ENCODE peak calls at places on chromosomes 12 and 14, in four cellular contexts. B, L, I and Y are unnamed samples.

GRCh38 chr12:110929818-110930217 is 9.4 kb upstream of the MYL2 start:
- DNase-seq in L (peak), I (no peak), B (no peak), Y (no peak)

GRCh38 chr14:38567728-38568127 is 311.8 kb upstream of the CLEC14A start:
- DNase-seq in B (no peak), I (no peak), L (no peak), Y (no peak)

GRCh38 chr14:55752580-55753365 is 172.8 kb downstream of the KTN1 start:
- DNase-seq in I (peak), B (peak), L (no peak), Y (no peak)

GRCh38 chr12:66176525-66176924 is 6.7 kb upstream of the TMBIM4 start:
- DNase-seq in B (peak), L (no peak), I (no peak), Y (no peak)

GRCh38 chr12:75750950-75751349 is 239.5 kb upstream of the KRR1 start:
- DNase-seq in B (peak), L (no peak), I (peak), Y (no peak)

GRCh38 chr14:36097356-36097755 is 79.2 kb downstream of the PTCSC3 start:
- DNase-seq in B (no peak), I (no peak), L (no peak), Y (no peak)

GRCh38 chr12:54431911-54432814 is 13.1 kb upstream of the ITGA5 start:
- DNase-seq in I (peak), B (peak), L (no peak), Y (no peak)

GRCh38 chr12:2384533-2385328 is 331.9 kb downstream of the CACNA1C start:
- DNase-seq in L (no peak), B (no peak), I (peak), Y (no peak)

GRCh38 chr14:103508521-103508920 is 14.1 kb downstream of the CKB start:
- DNase-seq in I (no peak), L (no peak), B (no peak), Y (no peak)

DNA sequence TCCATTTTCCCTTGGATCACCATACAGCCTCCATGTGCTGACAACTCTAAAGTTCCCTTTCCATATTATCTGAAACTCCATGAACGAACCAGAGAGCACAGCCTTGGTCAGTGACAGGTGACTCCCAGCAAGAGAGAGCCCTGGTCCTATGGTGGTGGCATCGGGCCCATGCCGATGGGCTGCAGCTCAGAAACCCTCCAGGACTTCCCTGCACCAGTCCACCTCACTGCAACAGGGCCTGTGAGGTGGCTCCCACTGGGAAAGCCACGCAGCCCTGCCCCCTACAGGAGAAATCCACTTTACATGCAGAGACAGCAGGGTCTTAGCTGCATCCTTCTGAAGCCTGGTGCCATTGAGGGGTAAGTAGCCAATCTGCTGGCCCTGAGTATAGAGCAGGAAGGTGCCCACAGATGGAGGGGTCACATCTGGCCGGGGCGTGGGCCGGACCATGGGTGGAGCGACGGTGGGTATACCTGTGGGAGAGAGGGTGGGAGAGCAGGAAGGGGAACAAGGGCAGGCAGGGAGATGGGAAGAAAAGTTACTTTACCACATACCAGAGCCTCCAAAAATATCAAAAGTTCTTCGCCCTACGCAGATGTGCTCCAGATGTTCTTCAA is 24.7 kb downstream of the RTRAF start:
- DNase-seq in I (no peak), L (no peak), B (no peak), Y (no peak)
- TF ChIP-seq CTCF in I (peak), L (no peak), B (peak), Y (peak)

GRCh38 chr14:66657780-66658179 is 149.8 kb downstream of the GPHN start:
- DNase-seq in L (no peak), B (no peak), I (no peak), Y (no peak)

DNA sequence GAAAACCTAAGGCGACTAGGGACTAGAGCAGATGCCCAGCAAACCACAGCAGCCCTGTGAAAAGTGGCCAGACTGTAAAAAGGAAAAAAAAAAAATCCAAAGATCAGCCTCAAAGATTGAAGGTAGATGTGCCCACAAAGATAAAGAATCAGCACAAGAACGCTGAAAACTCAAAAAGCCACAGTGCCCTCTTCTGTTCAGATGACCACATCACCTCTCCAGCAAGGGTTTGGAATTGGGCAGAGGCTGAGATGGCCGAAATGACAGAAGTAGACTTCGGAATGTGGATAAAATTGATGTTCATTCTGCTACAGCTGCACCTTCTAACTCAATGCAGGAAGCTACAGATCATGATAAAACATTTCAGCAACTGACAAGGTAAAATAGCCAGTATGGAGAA is 154.4 kb downstream of the GPHN start:
- DNase-seq in L (no peak), B (peak), I (peak), Y (no peak)
- TF ChIP-seq CTCF in L (no peak), B (peak), I (peak), Y (no peak)

DNA sequence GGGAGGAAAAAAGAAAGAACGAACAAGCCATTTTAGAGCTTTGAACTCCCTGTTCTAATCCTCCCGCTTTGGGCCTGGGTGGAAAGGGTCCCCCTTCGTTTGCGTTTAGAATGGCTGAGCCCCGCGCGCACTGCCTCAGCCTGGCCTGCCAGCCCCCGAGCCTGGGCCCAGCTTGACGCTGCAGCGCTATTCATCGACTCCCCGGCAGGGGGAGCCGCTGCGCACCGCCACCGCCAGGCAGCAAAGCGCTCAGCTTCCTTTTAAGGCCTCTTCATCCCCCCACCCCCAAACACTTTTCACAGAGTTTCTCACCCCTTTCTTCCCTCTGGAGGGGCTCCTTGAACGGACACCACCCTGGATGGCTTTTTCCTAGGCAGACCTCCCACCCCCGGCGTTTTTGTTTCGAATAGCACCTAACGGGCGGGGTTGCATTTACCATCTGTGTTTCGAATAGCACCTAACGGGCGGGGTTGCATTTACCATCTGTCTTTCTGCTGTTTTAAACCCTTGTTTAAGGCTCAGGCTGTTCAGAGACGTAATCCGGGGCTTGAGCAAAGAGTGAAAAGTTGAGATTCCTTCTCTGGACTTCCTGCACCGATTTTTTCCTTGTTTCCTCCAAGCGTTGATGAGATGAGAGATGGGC is 56.4 kb upstream of the PIWIL1 start:
- DNase-seq in L (peak), B (no peak), I (no peak), Y (peak)
- TF ChIP-seq CTCF in L (peak), B (peak), I (peak), Y (peak)

GRCh38 chr14:96705422-96706092 is 91.6 kb upstream of the VRK1 start:
- DNase-seq in I (no peak), L (no peak), B (no peak), Y (no peak)
- TF ChIP-seq CTCF in I (no peak), L (no peak), B (no peak), Y (no peak)

GRCh38 chr12:127893875-127894635 is 372.9 kb upstream of the TMEM132C start:
- DNase-seq in L (no peak), B (no peak), I (no peak), Y (no peak)
- TF ChIP-seq CTCF in L (no peak), B (no peak), I (peak), Y (no peak)

GRCh38 chr12:71756054-71756675 is 1.5 kb downstream of the RAB21 start:
- DNase-seq in L (no peak), B (peak), I (peak), Y (no peak)

GRCh38 chr12:71754461-71755145 is at the start of gene RAB21:
- DNase-seq in B (peak), L (peak), I (peak), Y (peak)

GRCh38 chr12:71752887-71753286 is 1.8 kb upstream of the RAB21 start:
- DNase-seq in I (no peak), L (no peak), B (no peak), Y (no peak)

GRCh38 chr12:71759941-71760340 is 5.3 kb downstream of the RAB21 start:
- DNase-seq in I (no peak), L (no peak), B (no peak), Y (no peak)

GRCh38 chr12:71755146-71755892 is 656 bp downstream of the RAB21 start:
- DNase-seq in I (peak), B (peak), L (peak), Y (peak)
- TF ChIP-seq CTCF in I (no peak), B (no peak), L (no peak), Y (no peak)

GRCh38 chr12:102022286-102022685 is 39.5 kb downstream of the WASHC3 start:
- DNase-seq in L (no peak), B (no peak), I (no peak), Y (no peak)

GRCh38 chr12:102023343-102023930 is 38.4 kb downstream of the WASHC3 start:
- DNase-seq in L (no peak), I (peak), B (no peak), Y (no peak)

GRCh38 chr12:102024765-102025164 is 37.0 kb downstream of the WASHC3 start:
- DNase-seq in B (peak), L (no peak), I (no peak), Y (no peak)

GRCh38 chr12:102029148-102029547 is 32.6 kb downstream of the WASHC3 start:
- DNase-seq in B (no peak), L (no peak), I (peak), Y (no peak)

DNA sequence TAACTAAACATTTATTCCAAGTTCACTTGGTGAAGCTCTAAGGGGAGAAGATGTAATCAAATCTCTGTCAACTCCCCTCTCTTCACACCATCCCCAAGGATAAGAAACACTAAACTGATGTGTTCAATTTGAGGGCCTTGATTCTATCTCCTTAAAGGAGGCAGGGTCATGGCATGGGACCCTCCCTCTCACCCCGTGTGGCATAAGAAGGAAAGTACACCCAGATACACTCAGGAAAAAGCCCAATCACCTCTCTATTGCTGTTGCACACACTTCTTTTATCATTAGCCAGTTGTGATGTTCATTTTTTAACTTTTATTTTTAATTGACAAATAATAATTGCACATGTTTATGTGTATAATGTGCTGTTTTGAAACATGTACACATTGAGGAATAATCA is 35.1 kb downstream of the WASHC3 start:
- DNase-seq in L (no peak), I (no peak), B (no peak), Y (no peak)
- TF ChIP-seq CTCF in L (no peak), I (no peak), B (no peak), Y (no peak)